ENCODE peak calls at places on chromosome 6, in six cellular contexts. One of them, this sample, is unnamed.

GRCh38 chr6:120005292-120005976 is 655.9 kb upstream of the MAN1A1 start:
- DNase-seq in adrenal gland: no peak
- DNase-seq in A549: peak; percentile 58
- DNase-seq in WTC11: no peak
- DNase-seq in RPMI8226: peak; percentile 22
- DNase-seq in activated T-helper 1 cell treated with Interleukin-2 at 50 U/mL for 16 hours: no peak
- DNase-seq in this sample: no peak

GRCh38 chr6:83707829-83708545 is 914 bp downstream of the SNAP91 start:
- DNase-seq in adrenal gland: no peak
- DNase-seq in RPMI8226: no peak
- DNase-seq in WTC11: peak; percentile 49
- DNase-seq in activated T-helper 1 cell treated with Interleukin-2 at 50 U/mL for 16 hours: no peak
- DNase-seq in A549: no peak
- DNase-seq in this sample: peak; percentile 56

GRCh38 chr6:164097557-164098398 is 683.3 kb downstream of the QKI start:
- DNase-seq in adrenal gland: no peak
- DNase-seq in WTC11: peak; percentile 35
- DNase-seq in RPMI8226: no peak
- DNase-seq in A549: no peak
- DNase-seq in activated T-helper 1 cell treated with Interleukin-2 at 50 U/mL for 16 hours: no peak
- DNase-seq in this sample: no peak

GRCh38 chr6:40874495-40874894 is 164.5 kb downstream of the UNC5CL start:
- DNase-seq in A549: peak; percentile 13
- DNase-seq in adrenal gland: no peak
- DNase-seq in activated T-helper 1 cell treated with Interleukin-2 at 50 U/mL for 16 hours: no peak
- DNase-seq in WTC11: peak; percentile 59
- DNase-seq in RPMI8226: no peak
- DNase-seq in this sample: no peak

GRCh38 chr6:102355578-102355977 is 962.1 kb downstream of the GRIK2 start:
- DNase-seq in WTC11: no peak
- DNase-seq in A549: no peak
- DNase-seq in activated T-helper 1 cell treated with Interleukin-2 at 50 U/mL for 16 hours: no peak
- DNase-seq in RPMI8226: no peak
- DNase-seq in adrenal gland: no peak
- DNase-seq in this sample: no peak

GRCh38 chr6:118198746-118199145 is 291.7 kb downstream of the SLC35F1 start:
- DNase-seq in A549: no peak
- DNase-seq in activated T-helper 1 cell treated with Interleukin-2 at 50 U/mL for 16 hours: no peak
- DNase-seq in WTC11: no peak
- DNase-seq in RPMI8226: no peak
- DNase-seq in adrenal gland: no peak
- DNase-seq in this sample: no peak

GRCh38 chr6:87473419-87473903 is 687 bp downstream of the SLC35A1 start:
- DNase-seq in WTC11: no peak
- DNase-seq in adrenal gland: no peak
- DNase-seq in activated T-helper 1 cell treated with Interleukin-2 at 50 U/mL for 16 hours: no peak
- DNase-seq in RPMI8226: peak; percentile 61
- DNase-seq in A549: peak; percentile 9
- DNase-seq in this sample: peak; percentile 63

GRCh38 chr6:108561742-108562502 is 1.2 kb downstream of the FOXO3 start:
- DNase-seq in RPMI8226: peak; percentile 39
- DNase-seq in WTC11: peak; percentile 38
- DNase-seq in adrenal gland: peak; percentile 42
- DNase-seq in A549: no peak
- DNase-seq in activated T-helper 1 cell treated with Interleukin-2 at 50 U/mL for 16 hours: no peak
- DNase-seq in this sample: peak; percentile 21

GRCh38 chr6:42471116-42471515 is 19.4 kb upstream of the TRERF1 start:
- DNase-seq in RPMI8226: no peak
- DNase-seq in adrenal gland: no peak
- DNase-seq in A549: no peak
- DNase-seq in WTC11: no peak
- DNase-seq in activated T-helper 1 cell treated with Interleukin-2 at 50 U/mL for 16 hours: no peak
- DNase-seq in this sample: no peak

GRCh38 chr6:20661721-20662120 is 127.5 kb downstream of the CDKAL1 start:
- DNase-seq in adrenal gland: no peak
- DNase-seq in activated T-helper 1 cell treated with Interleukin-2 at 50 U/mL for 16 hours: no peak
- DNase-seq in A549: no peak
- DNase-seq in RPMI8226: no peak
- DNase-seq in WTC11: no peak
- DNase-seq in this sample: no peak

GRCh38 chr6:84284428-84285033 is 57.1 kb upstream of the CEP162 start:
- DNase-seq in activated T-helper 1 cell treated with Interleukin-2 at 50 U/mL for 16 hours: no peak
- DNase-seq in RPMI8226: no peak
- DNase-seq in adrenal gland: no peak
- DNase-seq in WTC11: peak; percentile 16
- DNase-seq in A549: peak; percentile 30
- DNase-seq in this sample: no peak

GRCh38 chr6:122416825-122417224 is 17.4 kb downstream of the HSF2 start:
- DNase-seq in RPMI8226: no peak
- DNase-seq in WTC11: no peak
- DNase-seq in activated T-helper 1 cell treated with Interleukin-2 at 50 U/mL for 16 hours: no peak
- DNase-seq in A549: no peak
- DNase-seq in adrenal gland: no peak
- DNase-seq in this sample: no peak

GRCh38 chr6:114007451-114007953 is 36.6 kb upstream of the HDAC2 start:
- DNase-seq in A549: no peak
- DNase-seq in WTC11: no peak
- DNase-seq in adrenal gland: no peak
- DNase-seq in RPMI8226: no peak
- DNase-seq in activated T-helper 1 cell treated with Interleukin-2 at 50 U/mL for 16 hours: no peak
- DNase-seq in this sample: no peak

This sample was measured in cerebellum.